ENCODE peak calls at places on chromosomes 2 and 18, in ten cellular contexts. One of them, this sample, is unnamed.

GRCh38 chr2:1721706-1722483 is 22.4 kb downstream of the PXDN start:
- DNase-seq in PC-3: peak; percentile 87
- DNase-seq in uterus: no peak
- DNase-seq in heart left ventricle: no peak
- DNase-seq in stomach: no peak
- DNase-seq in tibial artery: peak; percentile 39
- DNase-seq in adrenal gland: peak; percentile 5
- DNase-seq in SK-N-MC: no peak
- DNase-seq in suprapubic skin: no peak
- DNase-seq in body of pancreas: no peak
- DNase-seq in this sample: peak; percentile 58

GRCh38 chr2:152548111-152548875 is 169.0 kb downstream of the PRPF40A start:
- DNase-seq in PC-3: no peak
- DNase-seq in body of pancreas: peak; percentile 30
- DNase-seq in heart left ventricle: no peak
- DNase-seq in adrenal gland: no peak
- DNase-seq in SK-N-MC: no peak
- DNase-seq in suprapubic skin: no peak
- DNase-seq in stomach: peak; percentile 38
- DNase-seq in uterus: no peak
- DNase-seq in tibial artery: no peak
- DNase-seq in this sample: no peak

GRCh38 chr18:69974365-69974764 is 26.7 kb upstream of the CD226 start:
- DNase-seq in suprapubic skin: no peak
- DNase-seq in body of pancreas: no peak
- DNase-seq in tibial artery: no peak
- DNase-seq in stomach: no peak
- DNase-seq in PC-3: peak; percentile 46
- DNase-seq in uterus: no peak
- DNase-seq in adrenal gland: no peak
- DNase-seq in SK-N-MC: no peak
- DNase-seq in heart left ventricle: no peak
- DNase-seq in this sample: no peak

GRCh38 chr18:8701546-8702118 is 3.7 kb upstream of the MTCL1 start:
- DNase-seq in PC-3: peak; percentile 88
- DNase-seq in suprapubic skin: no peak
- DNase-seq in tibial artery: no peak
- DNase-seq in body of pancreas: no peak
- DNase-seq in stomach: no peak
- DNase-seq in uterus: no peak
- DNase-seq in adrenal gland: no peak
- DNase-seq in SK-N-MC: no peak
- DNase-seq in heart left ventricle: no peak
- DNase-seq in this sample: peak; percentile 47

GRCh38 chr2:99645960-99646359 is 156.1 kb upstream of the REV1 start:
- DNase-seq in uterus: no peak
- DNase-seq in PC-3: no peak
- DNase-seq in body of pancreas: no peak
- DNase-seq in tibial artery: no peak
- DNase-seq in adrenal gland: no peak
- DNase-seq in stomach: no peak
- DNase-seq in suprapubic skin: no peak
- DNase-seq in SK-N-MC: no peak
- DNase-seq in heart left ventricle: no peak
- DNase-seq in this sample: no peak

GRCh38 chr2:2271471-2271941 is 59.6 kb downstream of the MYT1L start:
- DNase-seq in tibial artery: peak; percentile 35
- DNase-seq in SK-N-MC: no peak
- DNase-seq in body of pancreas: peak; percentile 55
- DNase-seq in uterus: no peak
- DNase-seq in PC-3: peak; percentile 20
- DNase-seq in heart left ventricle: no peak
- DNase-seq in adrenal gland: no peak
- DNase-seq in suprapubic skin: no peak
- DNase-seq in stomach: no peak
- DNase-seq in this sample: no peak

GRCh38 chr2:118431188-118431562 is 342.9 kb downstream of the INSIG2 start:
- DNase-seq in adrenal gland: no peak
- DNase-seq in stomach: no peak
- DNase-seq in suprapubic skin: no peak
- DNase-seq in body of pancreas: no peak
- DNase-seq in SK-N-MC: no peak
- DNase-seq in uterus: no peak
- DNase-seq in heart left ventricle: no peak
- DNase-seq in PC-3: peak; percentile 46
- DNase-seq in tibial artery: no peak
- DNase-seq in this sample: peak; percentile 6

GRCh38 chr2:111155610-111156009 is 34.9 kb downstream of the BCL2L11 start:
- DNase-seq in tibial artery: no peak
- DNase-seq in stomach: no peak
- DNase-seq in PC-3: no peak
- DNase-seq in body of pancreas: no peak
- DNase-seq in heart left ventricle: no peak
- DNase-seq in SK-N-MC: no peak
- DNase-seq in adrenal gland: no peak
- DNase-seq in suprapubic skin: no peak
- DNase-seq in uterus: no peak
- DNase-seq in this sample: no peak

DNA sequence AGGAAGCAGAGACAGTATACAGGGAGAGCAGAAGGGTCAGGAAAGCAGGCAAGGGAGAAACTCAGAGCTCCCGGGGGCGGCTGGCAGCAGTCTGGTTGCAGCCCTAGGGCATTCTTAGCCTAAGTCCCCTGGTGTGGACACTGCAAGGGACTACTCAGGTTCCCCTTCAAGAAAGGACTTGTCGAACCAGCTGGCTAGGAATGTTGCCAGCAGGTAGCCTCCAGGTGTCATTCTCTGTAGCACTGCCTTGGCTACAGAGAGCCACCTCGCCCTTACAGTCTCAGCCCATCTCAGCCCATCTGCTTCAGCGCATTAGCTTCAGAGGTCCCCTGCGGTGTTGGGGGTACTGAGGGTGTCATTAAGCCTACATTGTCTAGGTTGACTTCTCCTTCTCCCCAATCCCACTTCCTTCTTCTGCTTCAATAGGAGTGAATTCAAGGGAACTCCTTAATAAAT is 11.3 kb upstream of the TMSB10 start:
- DNase-seq in SK-N-MC: no peak
- DNase-seq in tibial artery: no peak
- DNase-seq in uterus: no peak
- DNase-seq in stomach: no peak
- DNase-seq in PC-3: peak; percentile 38
- DNase-seq in adrenal gland: no peak
- DNase-seq in suprapubic skin: no peak
- DNase-seq in heart left ventricle: no peak
- DNase-seq in body of pancreas: no peak
- DNase-seq in this sample: no peak
- H3K27ac ChIP-seq in SK-N-MC: no peak overlapping the region
- H3K27ac ChIP-seq in tibial artery: no peak overlapping the region
- H3K27ac ChIP-seq in uterus: no peak overlapping the region
- H3K27ac ChIP-seq in stomach: no peak overlapping the region
- H3K27ac ChIP-seq in PC-3: no peak overlapping the region
- H3K27ac ChIP-seq in adrenal gland: no peak overlapping the region
- H3K27ac ChIP-seq in suprapubic skin: no peak overlapping the region
- H3K27ac ChIP-seq in heart left ventricle: no peak overlapping the region
- H3K27ac ChIP-seq in body of pancreas: no peak overlapping the region
- H3K27ac ChIP-seq in this sample: no peak overlapping the region

DNA sequence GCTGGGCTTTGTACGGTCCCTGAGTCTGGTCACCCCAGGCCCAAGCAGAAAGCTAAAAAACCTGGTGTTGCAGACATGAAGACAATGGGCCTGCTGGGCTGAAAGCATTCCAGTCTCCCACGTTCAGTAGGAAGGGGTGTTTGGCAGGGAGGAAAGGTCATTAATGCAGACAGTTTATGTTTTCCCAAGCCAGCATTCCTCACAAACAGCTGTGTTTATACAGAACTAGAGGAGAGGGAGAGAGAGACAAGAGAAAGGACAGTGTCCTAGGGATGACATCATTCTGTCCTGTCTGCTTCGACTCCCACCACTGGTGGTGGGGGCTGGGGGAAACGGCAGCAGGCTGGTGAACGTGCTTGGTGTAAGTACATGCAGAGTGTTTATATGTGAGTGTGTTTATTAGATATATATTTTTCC is 380.6 kb downstream of the TNS1 start:
- DNase-seq in body of pancreas: no peak
- DNase-seq in PC-3: no peak
- DNase-seq in SK-N-MC: no peak
- DNase-seq in stomach: no peak
- DNase-seq in tibial artery: no peak
- DNase-seq in adrenal gland: peak; percentile 19
- DNase-seq in suprapubic skin: no peak
- DNase-seq in uterus: peak; percentile 29
- DNase-seq in heart left ventricle: no peak
- DNase-seq in this sample: peak; percentile 8
- H3K27ac ChIP-seq in body of pancreas: no peak overlapping the region
- H3K27ac ChIP-seq in PC-3: no peak overlapping the region
- H3K27ac ChIP-seq in SK-N-MC: no peak overlapping the region
- H3K27ac ChIP-seq in stomach: peak overlapping the region; percentile 59
- H3K27ac ChIP-seq in tibial artery: no peak overlapping the region
- H3K27ac ChIP-seq in adrenal gland: no peak overlapping the region
- H3K27ac ChIP-seq in suprapubic skin: no peak overlapping the region
- H3K27ac ChIP-seq in uterus: peak overlapping the region; percentile 35
- H3K27ac ChIP-seq in heart left ventricle: peak overlapping the region; percentile 35
- H3K27ac ChIP-seq in this sample: no peak overlapping the region

GRCh38 chr18:48935433-48935774 is 15.4 kb downstream of the SMAD7 start:
- DNase-seq in tibial artery: no peak
- DNase-seq in body of pancreas: no peak
- DNase-seq in heart left ventricle: no peak
- DNase-seq in SK-N-MC: no peak
- DNase-seq in stomach: no peak
- DNase-seq in adrenal gland: no peak
- DNase-seq in suprapubic skin: peak; percentile 59
- DNase-seq in uterus: no peak
- DNase-seq in PC-3: no peak
- DNase-seq in this sample: no peak

GRCh38 chr18:48934400-48934707 is 16.4 kb downstream of the SMAD7 start:
- DNase-seq in stomach: no peak
- DNase-seq in PC-3: no peak
- DNase-seq in heart left ventricle: no peak
- DNase-seq in uterus: no peak
- DNase-seq in body of pancreas: no peak
- DNase-seq in SK-N-MC: no peak
- DNase-seq in tibial artery: no peak
- DNase-seq in adrenal gland: no peak
- DNase-seq in suprapubic skin: no peak
- DNase-seq in this sample: no peak

GRCh38 chr18:48933578-48934399 is 17.0 kb downstream of the SMAD7 start:
- DNase-seq in suprapubic skin: no peak
- DNase-seq in body of pancreas: no peak
- DNase-seq in PC-3: no peak
- DNase-seq in SK-N-MC: no peak
- DNase-seq in uterus: no peak
- DNase-seq in tibial artery: no peak
- DNase-seq in adrenal gland: no peak
- DNase-seq in stomach: peak; percentile 45
- DNase-seq in heart left ventricle: no peak
- DNase-seq in this sample: no peak

GRCh38 chr18:48932822-48933510 is 17.8 kb downstream of the SMAD7 start:
- DNase-seq in suprapubic skin: no peak
- DNase-seq in heart left ventricle: no peak
- DNase-seq in adrenal gland: no peak
- DNase-seq in uterus: no peak
- DNase-seq in tibial artery: no peak
- DNase-seq in PC-3: no peak
- DNase-seq in stomach: no peak
- DNase-seq in SK-N-MC: no peak
- DNase-seq in body of pancreas: no peak
- DNase-seq in this sample: no peak

DNA sequence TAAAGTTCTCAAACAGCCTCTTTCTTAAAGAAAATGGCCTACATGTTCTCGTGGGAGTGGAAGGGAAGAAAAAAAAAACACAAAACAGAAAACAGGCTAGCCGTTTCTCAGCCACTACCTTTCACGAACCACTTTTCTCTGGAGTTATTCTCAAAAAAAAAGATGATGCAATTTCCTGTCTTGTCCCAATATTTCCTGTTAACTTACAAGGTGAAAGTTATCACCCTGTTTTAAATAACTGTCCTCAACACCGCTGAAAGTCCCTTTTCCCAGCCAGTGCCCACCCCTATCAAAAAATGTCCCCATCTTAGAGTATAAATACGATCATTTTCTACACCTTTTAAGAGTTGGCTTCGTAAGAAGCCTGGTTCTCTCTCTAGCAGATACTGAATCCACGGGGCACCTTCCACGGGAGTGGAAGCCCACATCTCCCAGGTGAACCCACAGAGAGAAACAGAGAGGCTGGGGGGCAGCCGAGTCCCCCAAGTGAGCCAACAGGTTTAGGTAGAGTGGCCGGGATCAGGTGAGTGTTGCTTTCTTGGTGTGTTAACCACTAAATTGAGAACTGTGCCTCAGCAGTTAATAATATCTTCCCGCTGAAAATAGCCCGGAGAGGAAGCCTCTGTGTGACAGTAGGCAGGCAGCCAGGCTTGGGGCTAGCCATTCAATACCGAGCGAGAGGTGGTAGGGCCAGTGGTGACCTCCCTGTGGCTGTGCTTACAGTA is 15.9 kb downstream of the SMAD7 start:
- DNase-seq in PC-3: no peak
- DNase-seq in tibial artery: no peak
- DNase-seq in SK-N-MC: no peak
- DNase-seq in stomach: peak; percentile 75
- DNase-seq in uterus: no peak
- DNase-seq in suprapubic skin: no peak
- DNase-seq in heart left ventricle: peak; percentile 84
- DNase-seq in adrenal gland: peak; percentile 69
- DNase-seq in body of pancreas: peak; percentile 54
- DNase-seq in this sample: peak; percentile 69
- H3K27ac ChIP-seq in PC-3: no peak overlapping the region
- H3K27ac ChIP-seq in tibial artery: peak overlapping the region; percentile 99
- H3K27ac ChIP-seq in SK-N-MC: peak overlapping the region; percentile 93
- H3K27ac ChIP-seq in stomach: peak overlapping the region; percentile 100
- H3K27ac ChIP-seq in uterus: peak overlapping the region; percentile 99
- H3K27ac ChIP-seq in suprapubic skin: peak overlapping the region; percentile 58
- H3K27ac ChIP-seq in heart left ventricle: peak overlapping the region; percentile 82
- H3K27ac ChIP-seq in adrenal gland: peak overlapping the region; percentile 87
- H3K27ac ChIP-seq in body of pancreas: peak overlapping the region; percentile 91
- H3K27ac ChIP-seq in this sample: peak overlapping the region; percentile 88

DNA sequence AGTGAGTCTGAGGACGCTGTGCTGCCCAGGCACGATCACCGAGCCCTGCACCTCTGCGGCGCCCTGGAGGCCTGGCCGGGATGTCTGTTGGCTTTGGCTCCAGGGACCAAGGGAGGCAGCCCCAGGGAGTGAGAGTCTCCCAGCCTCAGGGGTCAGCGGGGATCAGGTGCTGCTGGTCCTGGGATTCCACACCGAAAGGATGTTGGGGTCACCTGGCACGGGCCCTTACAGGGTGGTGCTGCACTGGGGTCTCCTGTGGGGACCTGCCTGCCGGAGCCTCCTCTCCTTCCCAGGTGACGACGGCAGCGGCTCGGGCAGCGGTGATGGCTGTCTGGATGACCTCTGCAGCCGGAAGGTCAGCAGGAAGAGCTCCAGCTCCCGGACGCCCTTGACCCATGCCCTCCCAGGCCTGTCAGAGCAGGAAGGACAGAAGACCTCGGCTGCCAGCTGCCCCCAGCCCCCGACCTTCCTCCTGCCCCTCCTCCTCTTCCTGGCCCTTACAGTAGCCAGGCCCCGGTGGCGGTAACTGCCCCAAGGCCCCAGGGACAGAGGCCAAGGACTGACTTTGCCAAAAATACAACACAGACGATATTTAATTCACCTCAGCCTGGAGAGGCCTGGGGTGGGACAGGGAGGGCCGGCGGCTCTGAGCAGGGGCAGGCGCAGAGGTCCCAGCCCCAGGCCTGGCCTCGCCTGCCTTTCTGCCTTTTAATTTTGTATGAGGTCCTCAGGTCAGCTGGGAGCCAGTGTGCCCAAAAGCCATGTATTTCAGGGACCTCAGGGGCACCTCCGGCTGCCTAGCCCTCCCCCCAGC is 30.5 kb downstream of the GPC1 start:
- DNase-seq in stomach: peak; percentile 20
- DNase-seq in tibial artery: no peak
- DNase-seq in heart left ventricle: peak; percentile 40
- DNase-seq in suprapubic skin: no peak
- DNase-seq in PC-3: no peak
- DNase-seq in body of pancreas: peak; percentile 11
- DNase-seq in adrenal gland: peak; percentile 33
- DNase-seq in uterus: peak; percentile 15
- DNase-seq in SK-N-MC: no peak
- DNase-seq in this sample: no peak
- H3K27ac ChIP-seq in stomach: no peak overlapping the region
- H3K27ac ChIP-seq in tibial artery: no peak overlapping the region
- H3K27ac ChIP-seq in heart left ventricle: peak overlapping the region; percentile 49
- H3K27ac ChIP-seq in suprapubic skin: no peak overlapping the region
- H3K27ac ChIP-seq in PC-3: no peak overlapping the region
- H3K27ac ChIP-seq in body of pancreas: no peak overlapping the region
- H3K27ac ChIP-seq in adrenal gland: peak overlapping the region; percentile 58
- H3K27ac ChIP-seq in uterus: no peak overlapping the region
- H3K27ac ChIP-seq in SK-N-MC: no peak overlapping the region
- H3K27ac ChIP-seq in this sample: no peak overlapping the region

This sample was measured in A673.